ENCODE peak calls at places on chromosomes 5 and 9, in eight cellular contexts. One of them, this sample, is unnamed.

GRCh38 chr5:172223901-172224873 is 30.2 kb downstream of the EFCAB9 start:
- DNase-seq in astrocyte of the spinal cord: no peak
- DNase-seq in fibroblast of villous mesenchyme: no peak
- DNase-seq in colonic mucosa: no peak
- DNase-seq in A549: no peak
- DNase-seq in gastrocnemius medialis: no peak
- DNase-seq in astrocyte: no peak
- DNase-seq in mesendoderm: no peak
- DNase-seq in this sample: no peak

GRCh38 chr9:73869261-73869660 is 627.9 kb upstream of the RORB start:
- DNase-seq in astrocyte of the spinal cord: peak; percentile 48
- DNase-seq in fibroblast of villous mesenchyme: peak; percentile 32
- DNase-seq in colonic mucosa: no peak
- DNase-seq in A549: no peak
- DNase-seq in gastrocnemius medialis: no peak
- DNase-seq in astrocyte: peak; percentile 82
- DNase-seq in mesendoderm: no peak
- DNase-seq in this sample: peak; percentile 75

GRCh38 chr5:87787640-87788039 is 374.9 kb upstream of the CCNH start:
- DNase-seq in astrocyte of the spinal cord: no peak
- DNase-seq in fibroblast of villous mesenchyme: no peak
- DNase-seq in colonic mucosa: no peak
- DNase-seq in A549: no peak
- DNase-seq in gastrocnemius medialis: no peak
- DNase-seq in astrocyte: no peak
- DNase-seq in mesendoderm: peak; percentile 6
- DNase-seq in this sample: no peak

GRCh38 chr5:139392678-139393496 is 2.0 kb downstream of the PROB1 start:
- DNase-seq in astrocyte of the spinal cord: peak; percentile 49
- DNase-seq in fibroblast of villous mesenchyme: no peak
- DNase-seq in colonic mucosa: peak; percentile 82
- DNase-seq in A549: peak; percentile 92
- DNase-seq in gastrocnemius medialis: peak; percentile 61
- DNase-seq in astrocyte: no peak
- DNase-seq in mesendoderm: peak; percentile 91
- DNase-seq in this sample: peak; percentile 34

GRCh38 chr9:81559741-81560140 is 129.6 kb downstream of the TLE1 start:
- DNase-seq in astrocyte of the spinal cord: peak; percentile 95
- DNase-seq in fibroblast of villous mesenchyme: peak; percentile 89
- DNase-seq in colonic mucosa: no peak
- DNase-seq in A549: peak; percentile 51
- DNase-seq in gastrocnemius medialis: no peak
- DNase-seq in astrocyte: peak; percentile 97
- DNase-seq in mesendoderm: peak; percentile 88
- DNase-seq in this sample: peak; percentile 88

GRCh38 chr9:32136700-32137339 is 247.6 kb upstream of the ACO1 start:
- DNase-seq in astrocyte of the spinal cord: no peak
- DNase-seq in fibroblast of villous mesenchyme: no peak
- DNase-seq in colonic mucosa: no peak
- DNase-seq in A549: no peak
- DNase-seq in gastrocnemius medialis: no peak
- DNase-seq in astrocyte: no peak
- DNase-seq in mesendoderm: peak; percentile 77
- DNase-seq in this sample: no peak

GRCh38 chr9:34413229-34413852 is 36.6 kb upstream of the MYORG start:
- DNase-seq in astrocyte of the spinal cord: peak; percentile 36
- DNase-seq in fibroblast of villous mesenchyme: peak; percentile 54
- DNase-seq in colonic mucosa: peak; percentile 35
- DNase-seq in A549: peak; percentile 49
- DNase-seq in gastrocnemius medialis: no peak
- DNase-seq in astrocyte: peak; percentile 19
- DNase-seq in mesendoderm: peak; percentile 69
- DNase-seq in this sample: peak; percentile 64

GRCh38 chr5:122190156-122190555 is 60.8 kb downstream of the ZNF474 start:
- DNase-seq in astrocyte of the spinal cord: no peak
- DNase-seq in fibroblast of villous mesenchyme: no peak
- DNase-seq in colonic mucosa: no peak
- DNase-seq in A549: no peak
- DNase-seq in gastrocnemius medialis: no peak
- DNase-seq in astrocyte: no peak
- DNase-seq in mesendoderm: no peak
- DNase-seq in this sample: no peak

GRCh38 chr9:97857603-97858392 is 4.8 kb downstream of the FOXE1 start:
- DNase-seq in astrocyte of the spinal cord: no peak
- DNase-seq in fibroblast of villous mesenchyme: no peak
- DNase-seq in colonic mucosa: no peak
- DNase-seq in A549: no peak
- DNase-seq in gastrocnemius medialis: no peak
- DNase-seq in astrocyte: no peak
- DNase-seq in mesendoderm: no peak
- DNase-seq in this sample: no peak

GRCh38 chr5:100797863-100798262 is 105.2 kb downstream of the ST8SIA4 start:
- DNase-seq in astrocyte of the spinal cord: peak; percentile 48
- DNase-seq in fibroblast of villous mesenchyme: peak; percentile 25
- DNase-seq in colonic mucosa: no peak
- DNase-seq in A549: no peak
- DNase-seq in gastrocnemius medialis: no peak
- DNase-seq in astrocyte: peak; percentile 81
- DNase-seq in mesendoderm: no peak
- DNase-seq in this sample: peak; percentile 53

GRCh38 chr5:158744680-158745079 is 355.0 kb downstream of the EBF1 start:
- DNase-seq in astrocyte of the spinal cord: no peak
- DNase-seq in fibroblast of villous mesenchyme: no peak
- DNase-seq in colonic mucosa: no peak
- DNase-seq in A549: no peak
- DNase-seq in gastrocnemius medialis: no peak
- DNase-seq in astrocyte: no peak
- DNase-seq in mesendoderm: no peak
- DNase-seq in this sample: no peak

GRCh38 chr9:135087489-135087791 is at the start of gene OLFM1:
- DNase-seq in astrocyte of the spinal cord: peak; percentile 16
- DNase-seq in fibroblast of villous mesenchyme: peak; percentile 47
- DNase-seq in colonic mucosa: peak; percentile 76
- DNase-seq in A549: peak; percentile 88
- DNase-seq in gastrocnemius medialis: peak; percentile 52
- DNase-seq in astrocyte: peak; percentile 41
- DNase-seq in mesendoderm: peak; percentile 84
- DNase-seq in this sample: peak; percentile 75

GRCh38 chr9:107211331-107211730 is 71.7 kb upstream of the RAD23B start:
- DNase-seq in astrocyte of the spinal cord: no peak
- DNase-seq in fibroblast of villous mesenchyme: no peak
- DNase-seq in colonic mucosa: no peak
- DNase-seq in A549: no peak
- DNase-seq in gastrocnemius medialis: no peak
- DNase-seq in astrocyte: no peak
- DNase-seq in mesendoderm: no peak
- DNase-seq in this sample: no peak

GRCh38 chr5:42531611-42532010 is 108.4 kb downstream of the GHR start:
- DNase-seq in astrocyte of the spinal cord: no peak
- DNase-seq in fibroblast of villous mesenchyme: no peak
- DNase-seq in colonic mucosa: no peak
- DNase-seq in A549: no peak
- DNase-seq in gastrocnemius medialis: no peak
- DNase-seq in astrocyte: no peak
- DNase-seq in mesendoderm: no peak
- DNase-seq in this sample: no peak

GRCh38 chr9:118929317-118929716 is 439.9 kb downstream of the BRINP1 start:
- DNase-seq in astrocyte of the spinal cord: peak; percentile 74
- DNase-seq in fibroblast of villous mesenchyme: peak; percentile 7
- DNase-seq in colonic mucosa: no peak
- DNase-seq in A549: no peak
- DNase-seq in gastrocnemius medialis: peak; percentile 20
- DNase-seq in astrocyte: peak; percentile 96
- DNase-seq in mesendoderm: no peak
- DNase-seq in this sample: peak; percentile 57

GRCh38 chr9:81526587-81526986 is 162.8 kb downstream of the TLE1 start:
- DNase-seq in astrocyte of the spinal cord: peak; percentile 84
- DNase-seq in fibroblast of villous mesenchyme: peak; percentile 56
- DNase-seq in colonic mucosa: no peak
- DNase-seq in A549: no peak
- DNase-seq in gastrocnemius medialis: no peak
- DNase-seq in astrocyte: peak; percentile 82
- DNase-seq in mesendoderm: no peak
- DNase-seq in this sample: peak; percentile 50

GRCh38 chr5:151772029-151772867 is 494 bp downstream of the G3BP1 start:
- DNase-seq in astrocyte of the spinal cord: peak; percentile 24
- DNase-seq in fibroblast of villous mesenchyme: peak; percentile 45
- DNase-seq in colonic mucosa: peak; percentile 65
- DNase-seq in A549: peak; percentile 28
- DNase-seq in gastrocnemius medialis: peak; percentile 48
- DNase-seq in astrocyte: peak; percentile 17
- DNase-seq in mesendoderm: peak; percentile 63
- DNase-seq in this sample: peak; percentile 62

GRCh38 chr5:92560698-92561361 is 1020.2 kb downstream of the NR2F1-AS1 start:
- DNase-seq in astrocyte of the spinal cord: peak; percentile 89
- DNase-seq in fibroblast of villous mesenchyme: peak; percentile 51
- DNase-seq in colonic mucosa: no peak
- DNase-seq in A549: no peak
- DNase-seq in gastrocnemius medialis: no peak
- DNase-seq in astrocyte: peak; percentile 91
- DNase-seq in mesendoderm: peak; percentile 94
- DNase-seq in this sample: no peak

GRCh38 chr9:132630116-132630515 is 39.7 kb downstream of the DDX31 start:
- DNase-seq in astrocyte of the spinal cord: no peak
- DNase-seq in fibroblast of villous mesenchyme: no peak
- DNase-seq in colonic mucosa: no peak
- DNase-seq in A549: no peak
- DNase-seq in gastrocnemius medialis: no peak
- DNase-seq in astrocyte: no peak
- DNase-seq in mesendoderm: no peak
- DNase-seq in this sample: no peak

GRCh38 chr5:57834829-57835554 is 352.4 kb upstream of the ACTBL2 start:
- DNase-seq in astrocyte of the spinal cord: peak; percentile 82
- DNase-seq in fibroblast of villous mesenchyme: peak; percentile 57
- DNase-seq in colonic mucosa: no peak
- DNase-seq in A549: no peak
- DNase-seq in gastrocnemius medialis: no peak
- DNase-seq in astrocyte: peak; percentile 61
- DNase-seq in mesendoderm: peak; percentile 85
- DNase-seq in this sample: peak; percentile 40

DNA sequence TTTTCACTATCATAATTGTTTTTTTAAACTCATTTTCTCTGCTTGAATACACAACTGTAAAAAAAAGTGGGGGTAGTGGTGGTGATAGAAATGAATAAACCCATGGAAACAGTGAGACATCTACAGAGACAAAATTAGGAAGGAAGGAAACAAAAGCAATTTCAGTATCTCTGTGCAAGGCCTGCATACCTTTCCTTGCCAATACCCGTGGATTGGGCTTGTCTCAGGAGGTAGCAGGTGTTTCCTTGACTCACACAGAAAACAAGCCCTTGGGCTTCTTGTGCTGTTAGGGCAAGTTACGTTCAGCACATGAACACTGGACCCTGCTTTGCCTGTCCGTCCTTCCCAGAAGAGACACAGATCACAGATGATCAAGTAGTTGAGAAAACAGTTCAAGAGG is 372.2 kb downstream of the ZSWIM6 start:
- DNase-seq in astrocyte of the spinal cord: no peak
- DNase-seq in fibroblast of villous mesenchyme: no peak
- DNase-seq in colonic mucosa: no peak
- DNase-seq in A549: no peak
- DNase-seq in gastrocnemius medialis: no peak
- DNase-seq in astrocyte: no peak
- DNase-seq in mesendoderm: no peak
- DNase-seq in this sample: no peak
- H3K4me3 ChIP-seq in astrocyte of the spinal cord: no peak overlapping the region
- H3K4me3 ChIP-seq in fibroblast of villous mesenchyme: no peak overlapping the region
- H3K4me3 ChIP-seq in colonic mucosa: no peak overlapping the region
- H3K4me3 ChIP-seq in A549: no peak overlapping the region
- H3K4me3 ChIP-seq in gastrocnemius medialis: no peak overlapping the region
- H3K4me3 ChIP-seq in astrocyte: no peak overlapping the region
- H3K4me3 ChIP-seq in mesendoderm: no peak overlapping the region
- H3K4me3 ChIP-seq in this sample: no peak overlapping the region

DNA sequence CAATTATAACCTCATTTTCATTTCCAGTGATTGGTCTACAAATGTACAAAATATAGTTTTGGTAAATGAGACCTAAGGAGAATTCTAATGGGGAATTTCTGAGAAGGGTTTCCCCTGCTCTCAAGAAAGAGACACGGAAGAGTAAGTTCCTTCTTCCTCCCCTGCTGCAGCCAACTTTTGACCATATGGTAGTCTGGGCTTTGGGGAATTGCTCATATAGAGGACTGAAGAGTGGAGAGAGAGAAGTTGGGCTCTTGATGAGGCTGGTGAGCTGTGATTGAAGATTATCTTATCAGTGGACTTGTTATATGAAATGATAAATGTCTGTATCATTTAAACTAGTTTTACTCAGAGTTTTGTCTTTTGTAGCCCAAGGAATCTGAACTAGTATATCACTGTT is 4.3 kb upstream of the LNPEP start:
- DNase-seq in astrocyte of the spinal cord: no peak
- DNase-seq in fibroblast of villous mesenchyme: no peak
- DNase-seq in colonic mucosa: no peak
- DNase-seq in A549: no peak
- DNase-seq in gastrocnemius medialis: no peak
- DNase-seq in astrocyte: no peak
- DNase-seq in mesendoderm: no peak
- DNase-seq in this sample: no peak
- H3K4me3 ChIP-seq in astrocyte of the spinal cord: no peak overlapping the region
- H3K4me3 ChIP-seq in fibroblast of villous mesenchyme: no peak overlapping the region
- H3K4me3 ChIP-seq in colonic mucosa: no peak overlapping the region
- H3K4me3 ChIP-seq in A549: no peak overlapping the region
- H3K4me3 ChIP-seq in gastrocnemius medialis: no peak overlapping the region
- H3K4me3 ChIP-seq in astrocyte: no peak overlapping the region
- H3K4me3 ChIP-seq in mesendoderm: no peak overlapping the region
- H3K4me3 ChIP-seq in this sample: no peak overlapping the region

GRCh38 chr5:74624931-74625505 is 15.5 kb downstream of the ENC1 start:
- DNase-seq in astrocyte of the spinal cord: no peak
- DNase-seq in fibroblast of villous mesenchyme: no peak
- DNase-seq in colonic mucosa: no peak
- DNase-seq in A549: no peak
- DNase-seq in gastrocnemius medialis: no peak
- DNase-seq in astrocyte: no peak
- DNase-seq in mesendoderm: peak; percentile 55
- DNase-seq in this sample: no peak
- H3K4me3 ChIP-seq in astrocyte of the spinal cord: no peak overlapping the region
- H3K4me3 ChIP-seq in fibroblast of villous mesenchyme: no peak overlapping the region
- H3K4me3 ChIP-seq in colonic mucosa: no peak overlapping the region
- H3K4me3 ChIP-seq in A549: no peak overlapping the region
- H3K4me3 ChIP-seq in gastrocnemius medialis: no peak overlapping the region
- H3K4me3 ChIP-seq in astrocyte: no peak overlapping the region
- H3K4me3 ChIP-seq in mesendoderm: no peak overlapping the region
- H3K4me3 ChIP-seq in this sample: no peak overlapping the region

DNA sequence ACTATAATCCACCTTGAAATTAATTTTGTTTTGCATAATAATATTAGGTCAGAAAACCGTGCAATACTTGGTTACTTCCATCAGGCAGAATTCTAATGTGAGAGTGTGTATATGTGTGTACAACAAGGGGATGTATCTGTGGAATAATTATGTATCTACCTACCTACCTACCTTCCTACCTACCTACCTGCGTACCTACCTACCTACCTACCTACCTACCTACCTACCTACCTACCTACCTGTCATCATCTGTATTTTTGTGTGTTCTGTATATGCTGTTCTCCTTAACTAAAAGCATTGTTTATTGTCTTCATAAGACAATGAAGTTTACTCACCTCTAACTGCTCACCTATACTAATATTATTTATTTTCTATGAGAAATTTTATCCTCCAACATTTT is 52.8 kb downstream of the VCAN start:
- DNase-seq in astrocyte of the spinal cord: no peak
- DNase-seq in fibroblast of villous mesenchyme: no peak
- DNase-seq in colonic mucosa: no peak
- DNase-seq in A549: no peak
- DNase-seq in gastrocnemius medialis: no peak
- DNase-seq in astrocyte: no peak
- DNase-seq in mesendoderm: no peak
- DNase-seq in this sample: no peak
- H3K4me3 ChIP-seq in astrocyte of the spinal cord: no peak overlapping the region
- H3K4me3 ChIP-seq in fibroblast of villous mesenchyme: no peak overlapping the region
- H3K4me3 ChIP-seq in colonic mucosa: no peak overlapping the region
- H3K4me3 ChIP-seq in A549: no peak overlapping the region
- H3K4me3 ChIP-seq in gastrocnemius medialis: no peak overlapping the region
- H3K4me3 ChIP-seq in astrocyte: no peak overlapping the region
- H3K4me3 ChIP-seq in mesendoderm: no peak overlapping the region
- H3K4me3 ChIP-seq in this sample: no peak overlapping the region

This sample was measured in adipocyte.